ENCODE peak calls at places on chromosomes 12 and 14, in five cellular contexts. One of them, this sample, is unnamed.

GRCh38 chr12:114919479-114919878 is 235.5 kb upstream of the TBX3 start:
- DNase-seq in CD14-positive monocyte: no peak
- DNase-seq in OCI-LY7: no peak
- DNase-seq in KBM-7: no peak
- DNase-seq in NCI-H2081: no peak
- DNase-seq in this sample: no peak

GRCh38 chr14:38065101-38065762 is 142.5 kb upstream of the SSTR1 start:
- DNase-seq in CD14-positive monocyte: peak; percentile 46
- DNase-seq in OCI-LY7: peak; percentile 66
- DNase-seq in KBM-7: no peak
- DNase-seq in NCI-H2081: no peak
- DNase-seq in this sample: no peak

GRCh38 chr12:89245090-89245489 is 107.2 kb downstream of the DUSP6 start:
- DNase-seq in CD14-positive monocyte: peak; percentile 52
- DNase-seq in OCI-LY7: peak; percentile 40
- DNase-seq in KBM-7: peak; percentile 84
- DNase-seq in NCI-H2081: no peak
- DNase-seq in this sample: peak; percentile 91

GRCh38 chr14:60363275-60363674 is 114.3 kb downstream of the PPM1A start:
- DNase-seq in CD14-positive monocyte: no peak
- DNase-seq in OCI-LY7: no peak
- DNase-seq in KBM-7: no peak
- DNase-seq in NCI-H2081: no peak
- DNase-seq in this sample: no peak

GRCh38 chr14:91317381-91318313 is 73.1 kb upstream of the GPR68 start:
- DNase-seq in CD14-positive monocyte: peak; percentile 58
- DNase-seq in OCI-LY7: peak; percentile 53
- DNase-seq in KBM-7: peak; percentile 93
- DNase-seq in NCI-H2081: no peak
- DNase-seq in this sample: peak; percentile 74

GRCh38 chr12:100860611-100861010 is 66.0 kb downstream of the ANO4 start:
- DNase-seq in CD14-positive monocyte: no peak
- DNase-seq in OCI-LY7: no peak
- DNase-seq in KBM-7: no peak
- DNase-seq in NCI-H2081: no peak
- DNase-seq in this sample: no peak

GRCh38 chr12:45434094-45434493 is 218.2 kb downstream of the ANO6 start:
- DNase-seq in CD14-positive monocyte: no peak
- DNase-seq in OCI-LY7: no peak
- DNase-seq in KBM-7: no peak
- DNase-seq in NCI-H2081: no peak
- DNase-seq in this sample: no peak

GRCh38 chr12:109737111-109737510 is 23.5 kb downstream of the FAM222A start:
- DNase-seq in CD14-positive monocyte: peak; percentile 22
- DNase-seq in OCI-LY7: no peak
- DNase-seq in KBM-7: no peak
- DNase-seq in NCI-H2081: no peak
- DNase-seq in this sample: no peak

GRCh38 chr14:52377940-52378339 is 63.8 kb downstream of the PTGER2 start:
- DNase-seq in CD14-positive monocyte: no peak
- DNase-seq in OCI-LY7: peak; percentile 4
- DNase-seq in KBM-7: no peak
- DNase-seq in NCI-H2081: no peak
- DNase-seq in this sample: no peak

GRCh38 chr12:10705655-10706054 is 17.5 kb downstream of the YBX3 start:
- DNase-seq in CD14-positive monocyte: no peak
- DNase-seq in OCI-LY7: no peak
- DNase-seq in KBM-7: no peak
- DNase-seq in NCI-H2081: no peak
- DNase-seq in this sample: no peak

GRCh38 chr12:82486524-82487235 is 128.4 kb downstream of the METTL25 start:
- DNase-seq in CD14-positive monocyte: no peak
- DNase-seq in OCI-LY7: no peak
- DNase-seq in KBM-7: no peak
- DNase-seq in NCI-H2081: no peak
- DNase-seq in this sample: no peak

GRCh38 chr14:95705518-95705917 is 8.4 kb downstream of the TCL1A start:
- DNase-seq in CD14-positive monocyte: no peak
- DNase-seq in OCI-LY7: no peak
- DNase-seq in KBM-7: no peak
- DNase-seq in NCI-H2081: no peak
- DNase-seq in this sample: no peak

GRCh38 chr12:120439646-120440247 is 1.8 kb downstream of the COX6A1 start:
- DNase-seq in CD14-positive monocyte: peak; percentile 52
- DNase-seq in OCI-LY7: peak; percentile 86
- DNase-seq in KBM-7: peak; percentile 81
- DNase-seq in NCI-H2081: peak; percentile 72
- DNase-seq in this sample: peak; percentile 47

GRCh38 chr14:55448146-55448614 is 7.8 kb upstream of the TBPL2 start:
- DNase-seq in CD14-positive monocyte: no peak
- DNase-seq in OCI-LY7: no peak
- DNase-seq in KBM-7: no peak
- DNase-seq in NCI-H2081: no peak
- DNase-seq in this sample: no peak

GRCh38 chr14:76056128-76056527 is 70.6 kb downstream of the IFT43 start:
- DNase-seq in CD14-positive monocyte: no peak
- DNase-seq in OCI-LY7: peak; percentile 8
- DNase-seq in KBM-7: peak; percentile 24
- DNase-seq in NCI-H2081: no peak
- DNase-seq in this sample: no peak

GRCh38 chr12:25529738-25530137 is 23.3 kb downstream of the LMNTD1 start:
- DNase-seq in CD14-positive monocyte: no peak
- DNase-seq in OCI-LY7: no peak
- DNase-seq in KBM-7: no peak
- DNase-seq in NCI-H2081: no peak
- DNase-seq in this sample: no peak

GRCh38 chr12:94012508-94013044 is 135.8 kb upstream of the PLXNC1 start:
- DNase-seq in CD14-positive monocyte: no peak
- DNase-seq in OCI-LY7: no peak
- DNase-seq in KBM-7: peak; percentile 69
- DNase-seq in NCI-H2081: no peak
- DNase-seq in this sample: peak; percentile 89

GRCh38 chr14:54219281-54220121 is 177.3 kb upstream of the CDKN3 start:
- DNase-seq in CD14-positive monocyte: no peak
- DNase-seq in OCI-LY7: no peak
- DNase-seq in KBM-7: no peak
- DNase-seq in NCI-H2081: no peak
- DNase-seq in this sample: no peak

GRCh38 chr12:7642876-7643309 is 22.8 kb downstream of the APOBEC1 start:
- DNase-seq in CD14-positive monocyte: no peak
- DNase-seq in OCI-LY7: peak; percentile 70
- DNase-seq in KBM-7: peak; percentile 50
- DNase-seq in NCI-H2081: no peak
- DNase-seq in this sample: peak; percentile 32

GRCh38 chr14:75422169-75422568 is 5.7 kb upstream of the JDP2 start:
- DNase-seq in CD14-positive monocyte: no peak
- DNase-seq in OCI-LY7: no peak
- DNase-seq in KBM-7: no peak
- DNase-seq in NCI-H2081: no peak
- DNase-seq in this sample: peak; percentile 67

GRCh38 chr12:28937196-28937595 is 211.9 kb upstream of the FAR2 start:
- DNase-seq in CD14-positive monocyte: no peak
- DNase-seq in OCI-LY7: no peak
- DNase-seq in KBM-7: no peak
- DNase-seq in NCI-H2081: no peak
- DNase-seq in this sample: no peak

GRCh38 chr14:74518221-74518620 is 24.7 kb downstream of the ISCA2 start:
- DNase-seq in CD14-positive monocyte: no peak
- DNase-seq in OCI-LY7: no peak
- DNase-seq in KBM-7: no peak
- DNase-seq in NCI-H2081: no peak
- DNase-seq in this sample: no peak

GRCh38 chr14:20811994-20812393 is 9.3 kb upstream of the RNASE1 start:
- DNase-seq in CD14-positive monocyte: no peak
- DNase-seq in OCI-LY7: no peak
- DNase-seq in KBM-7: no peak
- DNase-seq in NCI-H2081: no peak
- DNase-seq in this sample: no peak

GRCh38 chr14:71692496-71692895 is 239.7 kb upstream of the RGS6 start:
- DNase-seq in CD14-positive monocyte: no peak
- DNase-seq in OCI-LY7: no peak
- DNase-seq in KBM-7: no peak
- DNase-seq in NCI-H2081: no peak
- DNase-seq in this sample: no peak

GRCh38 chr14:32224731-32225377 is 21.8 kb upstream of the RNU6-8 start:
- DNase-seq in CD14-positive monocyte: no peak
- DNase-seq in OCI-LY7: no peak
- DNase-seq in KBM-7: no peak
- DNase-seq in NCI-H2081: peak; percentile 51
- DNase-seq in this sample: no peak

GRCh38 chr12:115000038-115000437 is 316.1 kb upstream of the TBX3 start:
- DNase-seq in CD14-positive monocyte: no peak
- DNase-seq in OCI-LY7: peak; percentile 94
- DNase-seq in KBM-7: no peak
- DNase-seq in NCI-H2081: no peak
- DNase-seq in this sample: peak; percentile 22

GRCh38 chr12:76422878-76423438 is 74.7 kb upstream of the BBS10 start:
- DNase-seq in CD14-positive monocyte: no peak
- DNase-seq in OCI-LY7: no peak
- DNase-seq in KBM-7: no peak
- DNase-seq in NCI-H2081: no peak
- DNase-seq in this sample: no peak

GRCh38 chr14:50575769-50576168 is 15.8 kb downstream of the ATL1 start:
- DNase-seq in CD14-positive monocyte: no peak
- DNase-seq in OCI-LY7: no peak
- DNase-seq in KBM-7: no peak
- DNase-seq in NCI-H2081: no peak
- DNase-seq in this sample: no peak

GRCh38 chr14:55324812-55325211 is 53.6 kb downstream of the FBXO34 start:
- DNase-seq in CD14-positive monocyte: no peak
- DNase-seq in OCI-LY7: no peak
- DNase-seq in KBM-7: no peak
- DNase-seq in NCI-H2081: no peak
- DNase-seq in this sample: no peak

GRCh38 chr14:79825046-79825521 is 386.2 kb downstream of the DIO2 start:
- DNase-seq in CD14-positive monocyte: no peak
- DNase-seq in OCI-LY7: no peak
- DNase-seq in KBM-7: no peak
- DNase-seq in NCI-H2081: no peak
- DNase-seq in this sample: no peak

GRCh38 chr14:51357250-51357649 is 117.2 kb downstream of the TMX1 start:
- DNase-seq in CD14-positive monocyte: no peak
- DNase-seq in OCI-LY7: no peak
- DNase-seq in KBM-7: no peak
- DNase-seq in NCI-H2081: peak; percentile 7
- DNase-seq in this sample: no peak

GRCh38 chr12:107859367-107859766 is 84.9 kb downstream of the ASCL4 start:
- DNase-seq in CD14-positive monocyte: no peak
- DNase-seq in OCI-LY7: no peak
- DNase-seq in KBM-7: no peak
- DNase-seq in NCI-H2081: no peak
- DNase-seq in this sample: no peak

GRCh38 chr14:68397827-68398226 is 395.0 kb downstream of the ZFP36L1 start:
- DNase-seq in CD14-positive monocyte: no peak
- DNase-seq in OCI-LY7: no peak
- DNase-seq in KBM-7: no peak
- DNase-seq in NCI-H2081: no peak
- DNase-seq in this sample: no peak

GRCh38 chr14:74508292-74508731 is 14.7 kb downstream of the ISCA2 start:
- DNase-seq in CD14-positive monocyte: peak; percentile 39
- DNase-seq in OCI-LY7: no peak
- DNase-seq in KBM-7: no peak
- DNase-seq in NCI-H2081: peak; percentile 1
- DNase-seq in this sample: no peak

GRCh38 chr12:25557830-25558436 is 4.8 kb upstream of the LMNTD1 start:
- DNase-seq in CD14-positive monocyte: no peak
- DNase-seq in OCI-LY7: peak; percentile 61
- DNase-seq in KBM-7: peak; percentile 36
- DNase-seq in NCI-H2081: peak; percentile 37
- DNase-seq in this sample: peak; percentile 38

GRCh38 chr14:58638231-58639205 is 756 bp downstream of the DACT1 start:
- DNase-seq in CD14-positive monocyte: no peak
- DNase-seq in OCI-LY7: no peak
- DNase-seq in KBM-7: peak; percentile 34
- DNase-seq in NCI-H2081: peak; percentile 15
- DNase-seq in this sample: no peak

GRCh38 chr12:108633534-108634224 is at the start of gene SELPLG:
- DNase-seq in CD14-positive monocyte: peak; percentile 95
- DNase-seq in OCI-LY7: peak; percentile 97
- DNase-seq in KBM-7: peak; percentile 93
- DNase-seq in NCI-H2081: no peak
- DNase-seq in this sample: peak; percentile 98

GRCh38 chr14:91410781-91411536 is 6.7 kb downstream of the CCDC88C start:
- DNase-seq in CD14-positive monocyte: no peak
- DNase-seq in OCI-LY7: peak; percentile 61
- DNase-seq in KBM-7: no peak
- DNase-seq in NCI-H2081: no peak
- DNase-seq in this sample: peak; percentile 66